ENCODE peak calls at places on chromosomes 1 and 21, in seven cellular contexts. R is cardiac fibroblast, F is bronchial epithelial cell, I is lower leg skin, Y is fibroblast of lung, B is left ventricle myocardium inferior, P is BE2C. G is an unnamed sample.

GRCh38 chr1:10117865-10118264 is 85.1 kb downstream of the UBE4B start:
- DNase-seq in F (no peak), I (no peak), Y (no peak), P (no peak), B (no peak), R (no peak), G (no peak)

GRCh38 chr1:11990303-11991032 is 10.2 kb downstream of the MFN2 start:
- DNase-seq in B (peak), Y (no peak), F (peak), P (no peak), R (no peak), I (no peak), G (no peak)

GRCh38 chr1:34639701-34640100 is 115.1 kb upstream of the GJB5 start:
- DNase-seq in R (no peak), P (peak), I (no peak), Y (no peak), F (no peak), B (no peak), G (no peak)

GRCh38 chr1:114323959-114324825 is 170.5 kb upstream of the SYT6 start:
- DNase-seq in R (no peak), I (no peak), B (no peak), Y (no peak), F (no peak), P (no peak), G (no peak)

GRCh38 chr1:101282314-101283087 is 45.7 kb downstream of the S1PR1 start:
- DNase-seq in B (no peak), I (no peak), R (no peak), P (no peak), F (no peak), Y (peak), G (no peak)

GRCh38 chr1:40844079-40844478 is 18.1 kb downstream of the CITED4 start:
- DNase-seq in B (no peak), Y (no peak), I (no peak), P (peak), R (no peak), F (no peak), G (no peak)

GRCh38 chr1:95744731-95745130 is 510.7 kb downstream of the RWDD3 start:
- DNase-seq in F (no peak), P (no peak), Y (no peak), B (no peak), I (no peak), R (no peak), G (no peak)

GRCh38 chr1:23548704-23549143 is 10.6 kb downstream of the ID3 start:
- DNase-seq in F (no peak), B (peak), P (peak), I (no peak), Y (no peak), R (peak), G (no peak)

GRCh38 chr1:63855942-63856341 is 82.1 kb downstream of the ROR1 start:
- DNase-seq in P (no peak), B (no peak), F (no peak), Y (no peak), I (no peak), R (no peak), G (no peak)

GRCh38 chr1:61344711-61345110 is 262.4 kb downstream of the NFIA start:
- DNase-seq in P (no peak), Y (no peak), I (no peak), B (no peak), R (no peak), F (no peak), G (no peak)

GRCh38 chr1:232725303-232726047 is 79.7 kb upstream of the MAP10 start:
- DNase-seq in Y (no peak), I (no peak), F (no peak), P (no peak), B (no peak), R (no peak), G (no peak)

GRCh38 chr1:215569987-215570824 is 3.1 kb downstream of the KCTD3 start:
- DNase-seq in I (no peak), Y (no peak), F (peak), B (no peak), P (no peak), R (peak), G (no peak)

GRCh38 chr1:155479205-155479604 is 83.4 kb downstream of the ASH1L start:
- DNase-seq in F (peak), P (no peak), I (no peak), Y (peak), B (no peak), R (peak), G (no peak)

GRCh38 chr1:40984066-40984465 is 4.6 kb downstream of the CTPS1 start:
- DNase-seq in Y (no peak), B (no peak), R (peak), F (peak), I (no peak), P (no peak), G (no peak)

GRCh38 chr1:223620297-223620900 is 45.1 kb downstream of the CAPN8 start:
- DNase-seq in F (no peak), Y (no peak), B (no peak), I (no peak), R (no peak), P (peak), G (no peak)

GRCh38 chr1:211724711-211725196 is 49.3 kb upstream of the NEK2 start:
- DNase-seq in P (no peak), I (no peak), Y (no peak), R (no peak), B (no peak), F (no peak), G (no peak)

GRCh38 chr21:14554948-14555347 is 8.8 kb upstream of the SAMSN1 start:
- DNase-seq in P (no peak), F (peak), R (peak), B (no peak), Y (no peak), I (no peak), G (no peak)

GRCh38 chr1:53126495-53126894 is 15.9 kb downstream of the SLC1A7 start:
- DNase-seq in F (no peak), I (no peak), R (no peak), P (no peak), B (no peak), Y (no peak), G (peak)

GRCh38 chr1:58983159-58983558 is 199.3 kb upstream of the JUN start:
- DNase-seq in R (no peak), P (no peak), B (no peak), F (no peak), I (no peak), Y (no peak), G (peak)

GRCh38 chr1:212514782-212515181 is 82.1 kb downstream of the NENF start:
- DNase-seq in Y (no peak), F (no peak), P (no peak), B (no peak), R (no peak), I (no peak), G (no peak)

GRCh38 chr1:39199593-39199992 is 4.9 kb upstream of the MACF1 start:
- DNase-seq in P (no peak), R (no peak), Y (no peak), I (no peak), F (no peak), B (no peak), G (no peak)

GRCh38 chr1:39195166-39196111 is 9.1 kb upstream of the MACF1 start:
- DNase-seq in I (no peak), R (peak), F (no peak), B (no peak), P (no peak), Y (peak), G (no peak)

GRCh38 chr1:39194398-39195051 is 10.0 kb upstream of the MACF1 start:
- DNase-seq in Y (no peak), F (no peak), B (no peak), R (peak), P (no peak), I (no peak), G (no peak)

DNA sequence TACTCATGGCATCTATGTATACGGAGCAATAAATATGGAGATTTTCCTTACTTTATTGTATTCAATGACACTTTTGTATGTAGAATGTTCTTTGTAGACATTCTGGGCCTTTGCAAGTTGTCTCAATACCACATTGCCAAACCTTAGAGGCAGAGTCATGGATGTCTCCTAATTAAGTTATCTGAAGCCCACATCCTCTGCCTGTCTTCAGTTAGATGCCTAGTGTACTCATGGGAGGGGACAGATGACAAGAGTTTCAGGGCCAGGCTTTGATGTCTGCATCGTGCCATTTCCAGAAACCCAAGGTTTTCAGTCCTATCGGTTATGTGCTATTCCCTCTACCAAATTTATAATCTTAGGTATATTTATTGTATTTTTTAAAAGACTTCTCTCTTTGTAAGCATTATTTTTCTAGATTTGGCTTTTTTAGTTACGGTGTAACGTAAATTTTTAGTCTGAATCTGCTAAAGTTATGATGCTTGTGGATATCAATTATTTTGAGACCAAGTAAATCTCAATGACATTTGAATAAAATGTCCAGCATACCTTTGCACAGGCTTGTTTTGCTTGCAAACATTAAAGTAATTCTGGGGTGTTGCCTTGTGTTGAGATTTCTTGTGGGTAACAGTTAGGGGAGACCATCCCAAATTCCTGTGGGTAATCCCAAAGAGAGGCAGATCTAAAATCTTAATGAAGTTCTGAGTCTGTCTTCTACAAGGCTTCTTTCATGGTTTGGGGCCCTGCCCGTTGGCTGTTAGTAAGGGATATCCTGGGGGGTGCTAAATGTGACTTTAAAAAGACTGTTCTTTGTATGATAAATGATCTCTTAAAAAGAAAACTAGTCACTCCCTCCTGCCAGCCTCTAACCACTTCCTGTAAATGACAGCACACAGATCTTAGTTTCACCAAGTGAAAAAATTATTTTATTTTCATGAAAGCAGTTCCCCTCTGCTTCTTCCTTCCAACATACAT is 8.0 kb upstream of the MACF1 start:
- DNase-seq in I (no peak), Y (peak), B (no peak), F (peak), P (no peak), R (peak), G (no peak)
- H3K4me3 ChIP-seq in I (no peak), Y (no peak), B (no peak), F (no peak), P (no peak), R (no peak), G (no peak)

GRCh38 chr1:2255420-2256369 is 27.6 kb downstream of the SKI start:
- DNase-seq in B (no peak), F (peak), Y (peak), P (no peak), I (no peak), R (peak), G (no peak)
- H3K4me3 ChIP-seq in B (no peak), F (no peak), Y (no peak), P (no peak), I (no peak), R (no peak), G (no peak)

DNA sequence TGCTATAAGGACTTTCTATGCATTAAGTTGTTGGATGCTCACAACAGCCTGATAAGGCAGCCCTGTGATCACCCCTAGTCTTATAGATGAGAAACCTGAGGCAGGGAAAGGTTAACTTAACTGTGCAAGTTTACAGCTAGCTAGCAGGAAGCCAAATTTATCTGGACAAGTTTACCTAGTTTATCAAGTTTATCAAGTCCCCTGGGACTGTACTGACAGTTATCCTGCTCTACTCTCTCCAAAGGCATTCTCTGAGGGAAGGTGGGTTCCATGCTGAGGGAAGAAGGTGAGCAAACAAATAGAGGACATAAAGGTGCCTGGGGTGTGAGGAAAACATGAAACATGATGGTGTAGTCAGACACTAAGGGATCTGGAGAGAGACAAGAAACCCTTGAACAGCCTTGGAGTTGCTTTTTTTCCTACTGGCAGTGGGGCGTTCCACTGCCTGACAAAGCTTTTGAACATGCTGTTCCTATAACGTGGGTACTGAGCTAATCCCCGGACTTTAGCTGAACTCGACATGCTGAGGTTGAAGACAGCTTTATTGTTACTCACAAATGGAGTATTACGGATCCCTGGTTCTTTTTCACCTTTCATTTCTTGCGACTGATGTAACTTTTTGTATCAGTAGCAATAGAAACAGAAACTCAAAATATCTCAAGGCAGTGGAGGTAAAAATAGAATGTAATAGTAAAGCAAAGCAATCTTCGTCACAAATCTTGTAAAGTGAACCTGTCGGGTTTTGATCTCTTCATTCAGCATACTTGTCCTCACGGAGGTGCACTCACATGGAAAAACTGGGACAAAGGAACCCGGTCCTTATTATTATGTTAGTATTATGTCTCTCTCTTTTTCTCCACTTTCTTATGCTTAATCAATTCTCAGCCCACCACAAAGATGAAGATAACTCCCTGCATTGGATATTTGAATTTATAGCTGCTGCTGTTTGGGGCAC is 42.4 kb upstream of the ESRRG start:
- DNase-seq in P (no peak), F (peak), Y (no peak), R (no peak), I (no peak), B (no peak), G (no peak)
- H3K4me3 ChIP-seq in P (no peak), F (no peak), Y (no peak), R (no peak), I (no peak), B (peak), G (no peak)

DNA sequence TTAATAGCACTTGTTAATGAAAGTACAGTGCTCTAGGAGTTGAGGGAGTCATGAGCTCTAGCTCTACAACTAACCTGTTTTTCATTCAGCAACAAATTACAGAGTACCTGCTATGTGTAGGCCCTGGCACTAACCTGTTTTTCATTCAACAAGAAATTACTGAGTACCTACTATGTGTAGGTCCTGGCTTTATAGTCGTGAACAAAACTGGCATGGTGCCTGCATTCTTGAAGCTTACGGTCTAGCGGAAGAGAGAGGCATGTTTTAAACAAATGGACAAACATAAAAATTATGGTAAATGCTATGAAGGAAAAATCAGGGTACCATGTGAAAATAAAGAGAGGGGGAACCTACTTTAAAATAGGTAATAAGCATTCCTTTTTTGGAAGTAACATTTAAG is 2.2 kb upstream of the UBAP2L start:
- DNase-seq in P (no peak), B (no peak), F (no peak), R (no peak), Y (no peak), I (no peak), G (no peak)
- H3K4me3 ChIP-seq in P (peak), B (peak), F (no peak), R (no peak), Y (peak), I (no peak), G (peak)

DNA sequence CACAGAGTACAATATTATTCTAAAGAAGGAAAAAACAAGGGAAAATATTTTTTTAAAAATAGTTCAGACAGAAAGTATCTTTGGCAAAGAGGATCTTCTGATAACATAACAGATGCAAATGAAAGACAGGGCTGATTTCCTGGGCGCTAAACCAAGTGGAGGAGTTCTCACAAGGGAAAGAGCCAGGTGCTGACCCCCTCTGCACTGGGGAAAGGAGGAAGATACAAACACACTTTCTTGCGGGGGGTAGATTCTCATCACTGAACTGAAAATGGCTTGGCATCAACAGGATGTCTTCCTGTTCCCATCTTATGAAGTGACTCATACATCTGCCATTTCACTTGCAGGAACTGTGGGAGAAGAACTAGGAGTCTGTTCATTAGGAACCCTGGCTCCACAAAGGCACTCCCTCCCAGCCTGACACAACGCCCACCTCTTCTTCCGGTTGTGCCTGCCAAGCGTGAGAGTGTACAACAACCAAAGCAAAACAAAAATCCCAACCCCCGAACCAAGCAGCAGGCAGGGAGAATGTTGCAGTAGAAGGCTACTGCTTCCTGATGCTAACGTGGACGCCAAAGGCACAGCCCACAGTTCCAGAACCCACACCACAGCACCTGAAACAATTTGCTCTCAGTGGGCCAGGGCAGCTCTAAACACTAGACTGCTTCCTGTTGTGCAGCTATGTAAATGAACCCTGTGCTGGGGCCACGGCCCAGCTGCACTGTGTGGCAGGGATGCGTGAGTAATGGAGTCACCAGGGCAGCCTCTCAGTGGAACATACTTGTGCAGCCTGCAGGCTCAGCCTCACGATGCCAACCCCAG is 51.0 kb downstream of the GADD45A start:
- DNase-seq in I (peak), P (peak), F (peak), R (peak), Y (peak), B (peak), G (peak)
- H3K4me3 ChIP-seq in I (no peak), P (no peak), F (peak), R (peak), Y (no peak), B (peak), G (peak)

GRCh38 chr21:45541221-45542039 is 810 bp downstream of the SLC19A1 start:
- DNase-seq in Y (peak), B (peak), I (peak), F (peak), R (peak), P (peak), G (peak)
- H3K4me3 ChIP-seq in Y (peak), B (peak), I (peak), F (peak), R (peak), P (peak), G (peak)

DNA sequence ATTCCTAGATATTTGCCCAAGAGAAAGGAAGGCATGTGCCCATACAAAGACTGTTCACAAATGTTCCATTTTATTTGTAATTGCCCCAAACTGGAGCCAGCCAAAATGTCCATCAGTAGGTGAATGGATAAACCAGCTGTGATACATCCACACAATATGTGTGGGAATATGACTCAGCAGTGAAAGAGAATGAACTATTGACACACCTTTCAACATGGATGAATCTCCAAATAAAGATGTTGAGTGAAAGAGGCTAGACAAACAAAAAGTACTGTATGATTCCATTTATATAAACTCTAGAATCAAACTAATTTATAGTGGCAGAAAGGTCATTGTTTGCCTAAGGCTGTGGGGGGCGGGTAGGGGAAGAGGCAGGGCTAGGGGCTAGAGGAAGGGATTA is 4.5 kb downstream of the DHCR24 start:
- DNase-seq in B (no peak), Y (no peak), R (peak), I (no peak), P (no peak), F (peak), G (no peak)
- H3K4me3 ChIP-seq in B (no peak), Y (no peak), R (no peak), I (no peak), P (no peak), F (no peak), G (no peak)

GRCh38 chr1:21576031-21576797 is 67.0 kb downstream of the ALPL start:
- DNase-seq in B (no peak), I (no peak), R (no peak), F (no peak), Y (no peak), P (no peak), G (no peak)
- H3K4me3 ChIP-seq in B (no peak), I (no peak), R (no peak), F (no peak), Y (no peak), P (no peak), G (no peak)

G was measured in coronary artery.